ENCODE peak calls at places on chromosome 22, in seven cellular contexts. N is HepG2, X is sigmoid colon, O is pancreas, L is fibroblast of lung, F is heart right ventricle, Y is GM12878. Z is an unnamed sample. For H3K4me1 and H3K36me3, the result is how much of the 10 kb centered on the place peaks cover.

GRCh38 chr22:20918663-20919220 is 1.5 kb downstream of the CRKL start:
- DNase-seq in N (peak), X (no peak), O (no peak), L (no peak), F (no peak), Y (no peak), Z (no peak)

GRCh38 chr22:48588151-48588880 is 1239.4 kb downstream of the BRD1 start:
- DNase-seq in N (no peak), X (no peak), O (no peak), L (no peak), F (no peak), Y (no peak), Z (no peak)

GRCh38 chr22:43848366-43849171 is 13.7 kb downstream of the SULT4A1 start:
- DNase-seq in N (no peak), X (peak), O (no peak), L (peak), F (no peak), Y (no peak), Z (no peak)

GRCh38 chr22:29994941-29995340 is 85.3 kb upstream of the HORMAD2 start:
- DNase-seq in N (peak), X (no peak), O (no peak), L (peak), F (no peak), Y (no peak), Z (no peak)

GRCh38 chr22:21641417-21641794 is 696 bp upstream of the SDF2L1 start:
- DNase-seq in N (peak), X (no peak), O (peak), L (peak), F (no peak), Y (no peak), Z (no peak)

GRCh38 chr22:33853200-33854097 is 66.8 kb downstream of the LARGE1 start:
- DNase-seq in N (peak), X (peak), O (peak), L (peak), F (peak), Y (peak), Z (no peak)

GRCh38 chr22:28351585-28351984 is 328.1 kb downstream of the TTC28 start:
- DNase-seq in N (no peak), X (no peak), O (no peak), L (no peak), F (no peak), Y (no peak), Z (no peak)

GRCh38 chr22:43964314-43964857 is 9.1 kb downstream of the SAMM50 start:
- DNase-seq in N (no peak), X (no peak), O (no peak), L (no peak), F (no peak), Y (no peak), Z (no peak)

GRCh38 chr22:38819387-38819940 is 24.4 kb downstream of the NPTXR start:
- DNase-seq in N (no peak), X (peak), O (no peak), L (no peak), F (no peak), Y (no peak), Z (no peak)

GRCh38 chr22:38823637-38824036 is 20.2 kb downstream of the NPTXR start:
- DNase-seq in N (no peak), X (peak), O (no peak), L (no peak), F (no peak), Y (no peak), Z (no peak)

GRCh38 chr22:38823076-38823475 is 20.8 kb downstream of the NPTXR start:
- DNase-seq in N (no peak), X (peak), O (no peak), L (no peak), F (no peak), Y (no peak), Z (no peak)

GRCh38 chr22:38817196-38817595 is 23.3 kb upstream of the DNAL4 start:
- DNase-seq in N (no peak), X (no peak), O (no peak), L (no peak), F (no peak), Y (no peak), Z (no peak)

GRCh38 chr22:38820021-38820420 is 23.8 kb downstream of the NPTXR start:
- DNase-seq in N (no peak), X (no peak), O (no peak), L (no peak), F (no peak), Y (no peak), Z (no peak)
- H3K4me1 ChIP-seq in N (under half), X (under half), O (under half), L (under half), F (under half), Y (under half), Z (under half)

DNA sequence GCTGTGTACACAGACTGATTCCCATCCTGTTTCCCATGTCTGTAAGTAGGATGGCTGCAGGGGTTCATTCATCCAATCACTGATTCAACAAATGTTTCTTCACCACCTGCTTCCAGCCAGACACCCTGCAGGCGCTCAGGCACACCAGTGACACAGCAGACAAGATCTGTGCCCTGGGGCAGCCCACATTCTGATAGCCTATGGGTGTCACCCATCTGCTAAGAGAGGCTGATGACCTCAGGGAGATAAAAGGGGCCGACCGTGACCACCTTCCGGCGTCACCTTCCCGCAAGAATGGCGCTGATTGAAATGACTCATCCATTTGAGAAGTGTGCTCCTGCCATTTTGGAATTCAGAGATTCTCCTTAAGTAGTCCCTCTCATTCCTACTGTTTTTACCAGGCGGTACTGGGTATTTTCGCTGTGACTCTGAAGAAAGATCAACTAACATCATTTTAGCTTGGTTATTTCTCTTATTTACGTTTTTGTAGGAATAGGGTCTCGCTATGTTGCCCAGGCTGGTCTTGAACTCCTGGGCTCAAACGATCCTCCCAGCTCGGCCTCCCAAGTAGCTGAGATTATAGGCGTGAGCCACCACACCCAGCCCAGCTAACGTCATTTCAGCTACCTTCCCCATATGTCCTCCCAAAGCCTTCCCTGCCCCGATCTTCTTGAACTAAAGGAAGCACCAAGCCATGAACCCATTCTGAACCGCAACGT is 73.2 kb upstream of the BID start:
- DNase-seq in N (no peak), X (no peak), O (no peak), L (no peak), F (no peak), Y (no peak), Z (no peak)
- H3K36me3 ChIP-seq in N (under half), X (under half), O (under half), L (under half), F (under half), Y (under half), Z (under half)

GRCh38 chr22:39266398-39267030 is 21.7 kb upstream of the PDGFB start:
- DNase-seq in N (peak), X (no peak), O (no peak), L (peak), F (no peak), Y (peak), Z (no peak)

GRCh38 chr22:39270280-39270679 is 25.5 kb upstream of the PDGFB start:
- DNase-seq in N (no peak), X (no peak), O (no peak), L (no peak), F (no peak), Y (no peak), Z (no peak)

GRCh38 chr22:39268645-39269044 is 23.9 kb upstream of the PDGFB start:
- DNase-seq in N (no peak), X (no peak), O (no peak), L (no peak), F (no peak), Y (no peak), Z (no peak)

GRCh38 chr22:39269095-39269827 is 24.5 kb upstream of the PDGFB start:
- DNase-seq in N (no peak), X (no peak), O (no peak), L (no peak), F (no peak), Y (no peak), Z (no peak)

DNA sequence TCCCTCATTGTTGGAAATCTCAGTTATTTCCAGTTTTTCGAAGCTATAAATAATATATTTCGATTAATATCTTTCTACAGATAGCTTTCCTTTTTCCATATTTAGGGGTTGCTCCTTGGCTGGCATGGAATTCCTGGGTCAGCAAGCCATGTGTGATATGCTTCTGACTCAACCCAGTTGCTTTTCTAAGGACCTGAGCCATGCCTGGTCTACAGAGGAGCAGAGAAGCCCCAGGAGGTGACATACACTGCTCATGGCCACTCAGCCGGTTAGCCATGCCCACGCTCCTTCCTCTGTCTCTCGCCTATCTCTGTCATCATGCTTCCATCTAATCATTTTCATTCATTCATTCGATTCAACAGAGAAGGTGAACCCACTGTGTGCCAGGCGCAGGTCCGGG is 23.2 kb upstream of the PDGFB start:
- DNase-seq in N (no peak), X (no peak), O (no peak), L (no peak), F (no peak), Y (no peak), Z (no peak)
- H3K4me1 ChIP-seq in N (half or more), X (under half), O (under half), L (under half), F (under half), Y (under half), Z (under half)

GRCh38 chr22:41425704-41426365 is 20.8 kb downstream of the TOB2 start:
- DNase-seq in N (no peak), X (no peak), O (no peak), L (no peak), F (no peak), Y (no peak), Z (no peak)
- H3K36me3 ChIP-seq in N (under half), X (under half), O (under half), L (under half), F (half or more), Y (under half), Z (under half)

GRCh38 chr22:26484360-26484706 is 656 bp downstream of the SRRD start:
- DNase-seq in N (no peak), X (no peak), O (no peak), L (peak), F (no peak), Y (no peak), Z (no peak)
- H3K4me1 ChIP-seq in N (half or more), X (under half), O (under half), L (under half), F (half or more), Y (under half), Z (under half)

DNA sequence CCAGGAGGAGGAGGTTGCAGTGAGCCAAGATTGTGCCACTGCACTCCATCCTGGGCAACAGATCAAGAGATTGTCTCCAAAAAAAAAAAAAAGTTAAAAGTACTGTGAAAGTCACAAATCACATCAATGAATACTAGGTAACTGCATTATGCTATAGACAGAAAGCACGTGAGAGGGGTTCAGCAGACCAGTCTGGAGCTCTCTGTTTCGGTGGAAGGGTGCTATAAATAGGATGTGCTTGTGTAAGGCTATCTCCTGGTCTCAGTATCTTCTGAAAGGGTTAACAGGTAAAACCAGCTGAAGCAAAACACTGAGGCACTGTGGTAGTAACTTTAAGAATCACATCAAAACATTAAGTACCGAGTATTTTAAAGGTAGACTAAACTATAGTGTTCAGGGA is 43.4 kb downstream of the EIF4ENIF1 start:
- DNase-seq in N (no peak), X (no peak), O (no peak), L (no peak), F (no peak), Y (no peak), Z (no peak)
- H3K36me3 ChIP-seq in N (under half), X (under half), O (under half), L (under half), F (half or more), Y (under half), Z (half or more)

DNA sequence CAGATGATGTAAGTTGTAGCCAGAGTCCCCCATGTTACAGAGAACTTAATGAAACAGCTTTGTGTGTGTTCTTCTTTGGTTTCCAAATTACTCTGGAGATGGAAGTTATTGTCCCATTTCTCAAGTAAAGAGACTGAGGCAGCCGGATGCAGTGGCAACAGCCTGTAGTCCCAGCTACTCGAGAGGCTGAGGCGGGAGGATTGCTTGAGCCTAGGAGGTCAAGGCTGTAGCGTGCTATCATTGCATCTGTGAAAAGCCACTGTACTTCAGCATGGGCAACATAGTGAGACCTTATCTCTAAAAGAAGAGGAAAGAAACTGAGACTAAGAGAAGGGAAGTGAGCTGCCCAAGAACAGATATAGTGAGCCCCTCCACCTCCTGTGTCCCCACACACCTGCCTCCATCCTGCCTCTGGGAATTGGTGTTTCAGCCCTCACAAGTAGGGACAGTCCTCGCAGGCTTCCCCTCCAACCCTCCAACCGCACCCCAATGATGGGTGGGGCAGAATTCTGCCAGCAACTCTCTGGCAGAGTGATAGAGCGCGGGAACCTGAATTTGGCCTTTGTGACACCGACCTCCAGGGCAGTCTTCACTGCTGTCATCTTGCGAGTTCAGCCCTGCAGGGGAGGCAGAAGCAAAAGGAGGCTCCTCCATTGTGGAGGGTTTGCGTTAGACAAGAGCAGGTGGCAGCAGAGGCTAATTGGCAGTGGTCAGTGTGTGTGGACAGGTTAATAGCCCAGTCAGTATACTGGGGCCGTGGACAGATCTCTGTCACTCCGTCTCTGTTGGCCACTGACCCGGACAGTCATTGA is 1.6 kb downstream of the PDXP start:
- DNase-seq in N (no peak), X (no peak), O (no peak), L (no peak), F (no peak), Y (no peak), Z (no peak)
- H3K4me1 ChIP-seq in N (half or more), X (half or more), O (under half), L (under half), F (half or more), Y (under half), Z (under half)

GRCh38 chr22:46681010-46681409 is 57.0 kb downstream of the CERK start:
- DNase-seq in N (peak), X (no peak), O (no peak), L (no peak), F (no peak), Y (no peak), Z (no peak)

GRCh38 chr22:46677323-46678002 is 57.3 kb downstream of the GRAMD4 start:
- DNase-seq in N (no peak), X (no peak), O (no peak), L (no peak), F (no peak), Y (no peak), Z (no peak)

GRCh38 chr22:46678785-46679700 is 58.9 kb downstream of the GRAMD4 start:
- DNase-seq in N (no peak), X (no peak), O (no peak), L (peak), F (no peak), Y (no peak), Z (no peak)

GRCh38 chr22:46678003-46678657 is 57.9 kb downstream of the GRAMD4 start:
- DNase-seq in N (no peak), X (no peak), O (no peak), L (no peak), F (no peak), Y (no peak), Z (no peak)

GRCh38 chr22:46679711-46680269 is 58.3 kb downstream of the CERK start:
- DNase-seq in N (no peak), X (no peak), O (no peak), L (no peak), F (no peak), Y (no peak), Z (no peak)
- H3K36me3 ChIP-seq in N (under half), X (under half), O (under half), L (under half), F (half or more), Y (under half), Z (under half)

GRCh38 chr22:37303821-37304274 is 21.5 kb downstream of the CYTH4 start:
- DNase-seq in N (peak), X (no peak), O (no peak), L (peak), F (no peak), Y (no peak), Z (no peak)

GRCh38 chr22:37304595-37305343 is 22.5 kb downstream of the CYTH4 start:
- DNase-seq in N (peak), X (no peak), O (no peak), L (peak), F (no peak), Y (no peak), Z (peak)

GRCh38 chr22:37301144-37301820 is 19.0 kb downstream of the CYTH4 start:
- DNase-seq in N (no peak), X (no peak), O (no peak), L (peak), F (no peak), Y (no peak), Z (no peak)

GRCh38 chr22:37300551-37301017 is 18.3 kb downstream of the CYTH4 start:
- DNase-seq in N (no peak), X (no peak), O (no peak), L (no peak), F (no peak), Y (no peak), Z (no peak)

DNA sequence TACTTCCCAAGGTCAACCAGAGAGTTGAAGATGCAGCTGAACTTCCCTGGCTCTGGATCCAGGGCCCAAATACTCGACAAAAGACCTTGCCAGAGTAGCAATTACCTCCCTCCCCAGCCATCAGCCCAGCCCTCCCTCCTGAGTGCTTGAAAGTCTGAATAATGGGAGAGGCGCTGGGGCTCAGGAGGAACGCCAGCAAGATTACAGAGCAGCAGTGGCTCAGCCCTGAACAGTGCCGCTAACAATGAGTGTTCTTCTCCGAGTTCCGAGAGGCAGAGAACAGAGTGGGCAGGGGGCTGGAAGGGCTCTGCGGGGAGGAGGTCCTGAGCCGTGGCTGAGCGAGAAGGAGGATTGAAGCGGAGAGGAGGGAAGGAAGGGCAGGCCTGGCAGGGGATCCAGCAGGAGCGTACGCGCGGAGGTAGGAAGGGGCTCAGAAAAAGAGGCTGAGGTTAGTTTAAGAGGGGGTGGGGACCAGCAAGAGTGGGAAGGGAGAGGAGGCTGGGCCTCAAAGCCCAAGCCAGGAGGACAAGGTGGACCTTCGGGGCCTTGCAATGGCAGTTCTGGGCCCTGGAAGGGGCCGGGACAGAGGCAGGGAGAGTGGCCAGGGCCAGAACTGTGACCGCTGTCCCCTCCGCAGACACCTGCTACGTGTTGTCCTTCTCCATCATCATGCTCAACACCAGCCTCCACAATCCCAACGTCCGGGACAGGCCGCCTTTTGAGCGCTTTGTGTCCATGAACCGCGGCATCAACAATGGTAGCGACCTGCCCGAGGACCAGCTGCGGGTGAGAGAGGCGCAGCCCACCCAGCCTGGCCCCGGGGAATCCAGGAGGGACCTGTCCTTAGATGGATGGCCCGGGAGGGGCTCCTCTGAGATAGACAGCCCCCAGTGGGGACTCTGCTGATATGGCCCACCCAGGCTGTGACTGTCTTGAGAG is 20.6 kb downstream of the CYTH4 start:
- DNase-seq in N (no peak), X (no peak), O (no peak), L (no peak), F (no peak), Y (no peak), Z (no peak)
- H3K4me1 ChIP-seq in N (under half), X (under half), O (under half), L (under half), F (under half), Y (under half), Z (under half)